ENCODE peak calls at places on chromosomes 11 and 22, in ten cellular contexts. One of them, this sample, is unnamed.

GRCh38 chr11:125071831-125072209 is 8.7 kb downstream of the SLC37A2 start:
- DNase-seq in CD4-positive, alpha-beta T cell: no peak
- DNase-seq in OCI-LY7: peak
- DNase-seq in epithelial cell of proximal tubule: no peak
- DNase-seq in naive thymus-derived CD8-positive, alpha-beta T cell: no peak
- DNase-seq in NCI-H774: no peak
- DNase-seq in GM12865: no peak
- DNase-seq in MM.1S: no peak
- DNase-seq in effector CD4-positive, alpha-beta T cell: no peak
- DNase-seq in Karpas-422: peak
- DNase-seq in this sample: no peak

GRCh38 chr11:12083380-12083779 is 27.0 kb upstream of the MICAL2 start:
- DNase-seq in CD4-positive, alpha-beta T cell: no peak
- DNase-seq in OCI-LY7: no peak
- DNase-seq in epithelial cell of proximal tubule: no peak
- DNase-seq in naive thymus-derived CD8-positive, alpha-beta T cell: no peak
- DNase-seq in NCI-H774: no peak
- DNase-seq in GM12865: no peak
- DNase-seq in MM.1S: no peak
- DNase-seq in effector CD4-positive, alpha-beta T cell: no peak
- DNase-seq in Karpas-422: peak
- DNase-seq in this sample: no peak

GRCh38 chr11:120137611-120138521 is at the start of gene TRIM29:
- DNase-seq in CD4-positive, alpha-beta T cell: no peak
- DNase-seq in OCI-LY7: no peak
- DNase-seq in epithelial cell of proximal tubule: no peak
- DNase-seq in naive thymus-derived CD8-positive, alpha-beta T cell: no peak
- DNase-seq in NCI-H774: no peak
- DNase-seq in GM12865: no peak
- DNase-seq in MM.1S: no peak
- DNase-seq in effector CD4-positive, alpha-beta T cell: no peak
- DNase-seq in Karpas-422: no peak
- DNase-seq in this sample: no peak

GRCh38 chr22:40310081-40310770 is 36.1 kb upstream of the ADSL start:
- DNase-seq in CD4-positive, alpha-beta T cell: no peak
- DNase-seq in OCI-LY7: no peak
- DNase-seq in epithelial cell of proximal tubule: no peak
- DNase-seq in naive thymus-derived CD8-positive, alpha-beta T cell: no peak
- DNase-seq in NCI-H774: no peak
- DNase-seq in GM12865: no peak
- DNase-seq in MM.1S: no peak
- DNase-seq in effector CD4-positive, alpha-beta T cell: no peak
- DNase-seq in Karpas-422: no peak
- DNase-seq in this sample: no peak

GRCh38 chr11:2390871-2391662 is 9.5 kb upstream of the TSSC4 start:
- DNase-seq in CD4-positive, alpha-beta T cell: no peak
- DNase-seq in OCI-LY7: peak
- DNase-seq in epithelial cell of proximal tubule: no peak
- DNase-seq in naive thymus-derived CD8-positive, alpha-beta T cell: no peak
- DNase-seq in NCI-H774: no peak
- DNase-seq in GM12865: no peak
- DNase-seq in MM.1S: no peak
- DNase-seq in effector CD4-positive, alpha-beta T cell: no peak
- DNase-seq in Karpas-422: peak
- DNase-seq in this sample: peak

GRCh38 chr22:45073064-45073463 is 63.3 kb upstream of the PHF21B start:
- DNase-seq in CD4-positive, alpha-beta T cell: no peak
- DNase-seq in OCI-LY7: no peak
- DNase-seq in epithelial cell of proximal tubule: no peak
- DNase-seq in naive thymus-derived CD8-positive, alpha-beta T cell: no peak
- DNase-seq in NCI-H774: no peak
- DNase-seq in GM12865: peak
- DNase-seq in MM.1S: no peak
- DNase-seq in effector CD4-positive, alpha-beta T cell: no peak
- DNase-seq in Karpas-422: peak
- DNase-seq in this sample: no peak

GRCh38 chr11:91527380-91528030 is 697.1 kb upstream of the FAT3 start:
- DNase-seq in CD4-positive, alpha-beta T cell: no peak
- DNase-seq in OCI-LY7: no peak
- DNase-seq in epithelial cell of proximal tubule: no peak
- DNase-seq in naive thymus-derived CD8-positive, alpha-beta T cell: no peak
- DNase-seq in NCI-H774: no peak
- DNase-seq in GM12865: no peak
- DNase-seq in MM.1S: no peak
- DNase-seq in effector CD4-positive, alpha-beta T cell: no peak
- DNase-seq in Karpas-422: no peak
- DNase-seq in this sample: no peak

GRCh38 chr22:30947163-30947820 is 21.3 kb downstream of the MORC2 start:
- DNase-seq in CD4-positive, alpha-beta T cell: no peak
- DNase-seq in OCI-LY7: no peak
- DNase-seq in epithelial cell of proximal tubule: no peak
- DNase-seq in naive thymus-derived CD8-positive, alpha-beta T cell: no peak
- DNase-seq in NCI-H774: no peak
- DNase-seq in GM12865: no peak
- DNase-seq in MM.1S: no peak
- DNase-seq in effector CD4-positive, alpha-beta T cell: no peak
- DNase-seq in Karpas-422: no peak
- DNase-seq in this sample: no peak

GRCh38 chr11:69914286-69915150 is 95.3 kb upstream of the FGF3 start:
- DNase-seq in CD4-positive, alpha-beta T cell: no peak
- DNase-seq in OCI-LY7: no peak
- DNase-seq in epithelial cell of proximal tubule: no peak
- DNase-seq in naive thymus-derived CD8-positive, alpha-beta T cell: no peak
- DNase-seq in NCI-H774: no peak
- DNase-seq in GM12865: no peak
- DNase-seq in MM.1S: no peak
- DNase-seq in effector CD4-positive, alpha-beta T cell: no peak
- DNase-seq in Karpas-422: no peak
- DNase-seq in this sample: no peak

GRCh38 chr11:27328602-27329001 is 34.4 kb downstream of the CCDC34 start:
- DNase-seq in CD4-positive, alpha-beta T cell: no peak
- DNase-seq in OCI-LY7: no peak
- DNase-seq in epithelial cell of proximal tubule: no peak
- DNase-seq in naive thymus-derived CD8-positive, alpha-beta T cell: no peak
- DNase-seq in NCI-H774: no peak
- DNase-seq in GM12865: no peak
- DNase-seq in MM.1S: no peak
- DNase-seq in effector CD4-positive, alpha-beta T cell: no peak
- DNase-seq in Karpas-422: no peak
- DNase-seq in this sample: no peak

GRCh38 chr11:93875637-93876036 is 25.2 kb upstream of the VSTM5 start:
- DNase-seq in CD4-positive, alpha-beta T cell: no peak
- DNase-seq in OCI-LY7: no peak
- DNase-seq in epithelial cell of proximal tubule: no peak
- DNase-seq in naive thymus-derived CD8-positive, alpha-beta T cell: no peak
- DNase-seq in NCI-H774: no peak
- DNase-seq in GM12865: no peak
- DNase-seq in MM.1S: no peak
- DNase-seq in effector CD4-positive, alpha-beta T cell: no peak
- DNase-seq in Karpas-422: no peak
- DNase-seq in this sample: no peak

GRCh38 chr11:42762348-42762747 is 549.4 kb upstream of the API5 start:
- DNase-seq in CD4-positive, alpha-beta T cell: no peak
- DNase-seq in OCI-LY7: no peak
- DNase-seq in epithelial cell of proximal tubule: no peak
- DNase-seq in naive thymus-derived CD8-positive, alpha-beta T cell: no peak
- DNase-seq in NCI-H774: no peak
- DNase-seq in GM12865: no peak
- DNase-seq in MM.1S: no peak
- DNase-seq in effector CD4-positive, alpha-beta T cell: no peak
- DNase-seq in Karpas-422: no peak
- DNase-seq in this sample: no peak

This sample was measured in germinal center.